ENCODE peak calls at places on chromosomes 3 and 15, in nine cellular contexts. One of them, this sample, is unnamed. For H3K4me1, the result is how much of the 10 kb centered on the place peaks cover.

GRCh38 chr3:63333815-63334214 is 55.7 kb downstream of the SYNPR start:
- DNase-seq in A549: peak
- DNase-seq in pancreas: no peak
- DNase-seq in heart left ventricle: no peak
- DNase-seq in tibial nerve: no peak
- DNase-seq in CD8-positive, alpha-beta T cell: no peak
- DNase-seq in tibial artery: no peak
- DNase-seq in mammary epithelial cell: no peak
- DNase-seq in left ventricle myocardium inferior: no peak
- DNase-seq in this sample: no peak

GRCh38 chr15:35481992-35482391 is 64.0 kb downstream of the DPH6 start:
- DNase-seq in A549: peak
- DNase-seq in pancreas: no peak
- DNase-seq in heart left ventricle: no peak
- DNase-seq in tibial nerve: no peak
- DNase-seq in CD8-positive, alpha-beta T cell: peak
- DNase-seq in tibial artery: no peak
- DNase-seq in mammary epithelial cell: peak
- DNase-seq in left ventricle myocardium inferior: no peak
- DNase-seq in this sample: no peak

GRCh38 chr15:100889359-100890058 is 9.9 kb downstream of the ALDH1A3 start:
- DNase-seq in A549: no peak
- DNase-seq in pancreas: no peak
- DNase-seq in heart left ventricle: peak
- DNase-seq in tibial nerve: peak
- DNase-seq in CD8-positive, alpha-beta T cell: no peak
- DNase-seq in tibial artery: peak
- DNase-seq in mammary epithelial cell: peak
- DNase-seq in left ventricle myocardium inferior: peak
- DNase-seq in this sample: no peak

GRCh38 chr3:29318251-29318650 is 37.4 kb downstream of the RBMS3 start:
- DNase-seq in A549: no peak
- DNase-seq in pancreas: no peak
- DNase-seq in heart left ventricle: no peak
- DNase-seq in tibial nerve: no peak
- DNase-seq in CD8-positive, alpha-beta T cell: no peak
- DNase-seq in tibial artery: no peak
- DNase-seq in mammary epithelial cell: no peak
- DNase-seq in left ventricle myocardium inferior: no peak
- DNase-seq in this sample: no peak

GRCh38 chr3:111412656-111413055 is 129.3 kb upstream of the CD96 start:
- DNase-seq in A549: no peak
- DNase-seq in pancreas: no peak
- DNase-seq in heart left ventricle: no peak
- DNase-seq in tibial nerve: no peak
- DNase-seq in CD8-positive, alpha-beta T cell: no peak
- DNase-seq in tibial artery: no peak
- DNase-seq in mammary epithelial cell: no peak
- DNase-seq in left ventricle myocardium inferior: no peak
- DNase-seq in this sample: no peak

GRCh38 chr3:94249491-94250079 is 186.7 kb downstream of the NSUN3 start:
- DNase-seq in A549: peak
- DNase-seq in pancreas: peak
- DNase-seq in heart left ventricle: peak
- DNase-seq in tibial nerve: peak
- DNase-seq in CD8-positive, alpha-beta T cell: peak
- DNase-seq in tibial artery: peak
- DNase-seq in mammary epithelial cell: peak
- DNase-seq in left ventricle myocardium inferior: peak
- DNase-seq in this sample: peak

GRCh38 chr15:101097111-101097510 is 154.7 kb downstream of the CHSY1 start:
- DNase-seq in A549: no peak
- DNase-seq in pancreas: no peak
- DNase-seq in heart left ventricle: no peak
- DNase-seq in tibial nerve: no peak
- DNase-seq in CD8-positive, alpha-beta T cell: no peak
- DNase-seq in tibial artery: no peak
- DNase-seq in mammary epithelial cell: no peak
- DNase-seq in left ventricle myocardium inferior: no peak
- DNase-seq in this sample: no peak

GRCh38 chr3:172323894-172324590 is 124.2 kb downstream of the GHSR start:
- DNase-seq in A549: peak
- DNase-seq in pancreas: no peak
- DNase-seq in heart left ventricle: no peak
- DNase-seq in tibial nerve: no peak
- DNase-seq in CD8-positive, alpha-beta T cell: no peak
- DNase-seq in tibial artery: peak
- DNase-seq in mammary epithelial cell: peak
- DNase-seq in left ventricle myocardium inferior: peak
- DNase-seq in this sample: no peak

GRCh38 chr3:38992117-38992779 is 59.5 kb downstream of the SCN11A start:
- DNase-seq in A549: peak
- DNase-seq in pancreas: no peak
- DNase-seq in heart left ventricle: no peak
- DNase-seq in tibial nerve: no peak
- DNase-seq in CD8-positive, alpha-beta T cell: no peak
- DNase-seq in tibial artery: no peak
- DNase-seq in mammary epithelial cell: peak
- DNase-seq in left ventricle myocardium inferior: no peak
- DNase-seq in this sample: no peak

GRCh38 chr3:63687569-63688233 is 35.2 kb downstream of the SNTN start:
- DNase-seq in A549: no peak
- DNase-seq in pancreas: no peak
- DNase-seq in heart left ventricle: no peak
- DNase-seq in tibial nerve: no peak
- DNase-seq in CD8-positive, alpha-beta T cell: no peak
- DNase-seq in tibial artery: no peak
- DNase-seq in mammary epithelial cell: no peak
- DNase-seq in left ventricle myocardium inferior: no peak
- DNase-seq in this sample: no peak

GRCh38 chr3:64995857-64996564 is 308.2 kb upstream of the ADAMTS9 start:
- DNase-seq in A549: no peak
- DNase-seq in pancreas: no peak
- DNase-seq in heart left ventricle: no peak
- DNase-seq in tibial nerve: no peak
- DNase-seq in CD8-positive, alpha-beta T cell: no peak
- DNase-seq in tibial artery: no peak
- DNase-seq in mammary epithelial cell: no peak
- DNase-seq in left ventricle myocardium inferior: no peak
- DNase-seq in this sample: no peak

GRCh38 chr15:66996099-66996498 is 69.3 kb upstream of the SMAD3 start:
- DNase-seq in A549: no peak
- DNase-seq in pancreas: no peak
- DNase-seq in heart left ventricle: no peak
- DNase-seq in tibial nerve: no peak
- DNase-seq in CD8-positive, alpha-beta T cell: no peak
- DNase-seq in tibial artery: no peak
- DNase-seq in mammary epithelial cell: no peak
- DNase-seq in left ventricle myocardium inferior: no peak
- DNase-seq in this sample: no peak

GRCh38 chr3:195580733-195581443 is 2.9 kb downstream of the APOD start:
- DNase-seq in A549: no peak
- DNase-seq in pancreas: no peak
- DNase-seq in heart left ventricle: no peak
- DNase-seq in tibial nerve: no peak
- DNase-seq in CD8-positive, alpha-beta T cell: no peak
- DNase-seq in tibial artery: no peak
- DNase-seq in mammary epithelial cell: peak
- DNase-seq in left ventricle myocardium inferior: no peak
- DNase-seq in this sample: no peak

GRCh38 chr15:34436956-34437442 is 609 bp downstream of the GOLGA8A start:
- DNase-seq in A549: no peak
- DNase-seq in pancreas: peak
- DNase-seq in heart left ventricle: peak
- DNase-seq in tibial nerve: no peak
- DNase-seq in CD8-positive, alpha-beta T cell: peak
- DNase-seq in tibial artery: no peak
- DNase-seq in mammary epithelial cell: peak
- DNase-seq in left ventricle myocardium inferior: peak
- DNase-seq in this sample: peak

GRCh38 chr3:112010631-112011030 is 11.9 kb downstream of the TAGLN3 start:
- DNase-seq in A549: no peak
- DNase-seq in pancreas: no peak
- DNase-seq in heart left ventricle: no peak
- DNase-seq in tibial nerve: no peak
- DNase-seq in CD8-positive, alpha-beta T cell: no peak
- DNase-seq in tibial artery: no peak
- DNase-seq in mammary epithelial cell: no peak
- DNase-seq in left ventricle myocardium inferior: no peak
- DNase-seq in this sample: no peak

GRCh38 chr3:55309336-55309735 is 177.8 kb downstream of the WNT5A start:
- DNase-seq in A549: no peak
- DNase-seq in pancreas: no peak
- DNase-seq in heart left ventricle: no peak
- DNase-seq in tibial nerve: no peak
- DNase-seq in CD8-positive, alpha-beta T cell: no peak
- DNase-seq in tibial artery: no peak
- DNase-seq in mammary epithelial cell: no peak
- DNase-seq in left ventricle myocardium inferior: no peak
- DNase-seq in this sample: no peak

GRCh38 chr3:42515976-42516375 is 13.5 kb downstream of the VIPR1 start:
- DNase-seq in A549: no peak
- DNase-seq in pancreas: no peak
- DNase-seq in heart left ventricle: no peak
- DNase-seq in tibial nerve: no peak
- DNase-seq in CD8-positive, alpha-beta T cell: no peak
- DNase-seq in tibial artery: no peak
- DNase-seq in mammary epithelial cell: no peak
- DNase-seq in left ventricle myocardium inferior: no peak
- DNase-seq in this sample: no peak

GRCh38 chr3:30644615-30645014 is 38.2 kb downstream of the TGFBR2 start:
- DNase-seq in A549: no peak
- DNase-seq in pancreas: no peak
- DNase-seq in heart left ventricle: peak
- DNase-seq in tibial nerve: peak
- DNase-seq in CD8-positive, alpha-beta T cell: peak
- DNase-seq in tibial artery: peak
- DNase-seq in mammary epithelial cell: no peak
- DNase-seq in left ventricle myocardium inferior: peak
- DNase-seq in this sample: no peak

GRCh38 chr3:16789344-16790100 is 95.2 kb upstream of the PLCL2 start:
- DNase-seq in A549: no peak
- DNase-seq in pancreas: no peak
- DNase-seq in heart left ventricle: no peak
- DNase-seq in tibial nerve: no peak
- DNase-seq in CD8-positive, alpha-beta T cell: peak
- DNase-seq in tibial artery: no peak
- DNase-seq in mammary epithelial cell: no peak
- DNase-seq in left ventricle myocardium inferior: no peak
- DNase-seq in this sample: no peak

DNA sequence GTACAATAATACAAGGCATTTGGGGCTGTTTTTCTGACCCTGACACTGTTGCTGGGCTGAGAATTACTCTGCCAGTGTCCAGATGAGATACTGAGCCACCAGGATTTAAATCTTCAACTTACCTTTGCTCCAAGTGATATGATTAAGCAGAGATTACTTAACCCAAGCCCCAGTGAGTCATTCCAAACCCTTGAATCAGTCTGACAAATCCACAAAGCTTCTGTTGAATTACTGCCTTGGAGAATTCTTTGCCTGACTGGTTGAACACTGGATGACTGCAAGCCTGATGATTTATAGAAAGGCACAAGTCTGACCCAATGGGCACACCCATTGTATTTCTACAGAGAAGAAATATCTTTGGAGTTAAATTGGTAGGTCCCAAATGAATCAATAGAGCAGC is 88.2 kb upstream of the TSC22D2 start:
- DNase-seq in A549: peak
- DNase-seq in pancreas: no peak
- DNase-seq in heart left ventricle: no peak
- DNase-seq in tibial nerve: no peak
- DNase-seq in CD8-positive, alpha-beta T cell: no peak
- DNase-seq in tibial artery: no peak
- DNase-seq in mammary epithelial cell: peak
- DNase-seq in left ventricle myocardium inferior: no peak
- DNase-seq in this sample: no peak
- H3K4me1 ChIP-seq in A549: under half
- H3K4me1 ChIP-seq in pancreas: under half
- H3K4me1 ChIP-seq in heart left ventricle: under half
- H3K4me1 ChIP-seq in tibial nerve: under half
- H3K4me1 ChIP-seq in CD8-positive, alpha-beta T cell: under half
- H3K4me1 ChIP-seq in tibial artery: under half
- H3K4me1 ChIP-seq in mammary epithelial cell: under half
- H3K4me1 ChIP-seq in left ventricle myocardium inferior: under half
- H3K4me1 ChIP-seq in this sample: under half

GRCh38 chr3:137737208-137737607 is 26.9 kb upstream of the SOX14 start:
- DNase-seq in A549: no peak
- DNase-seq in pancreas: no peak
- DNase-seq in heart left ventricle: no peak
- DNase-seq in tibial nerve: no peak
- DNase-seq in CD8-positive, alpha-beta T cell: no peak
- DNase-seq in tibial artery: no peak
- DNase-seq in mammary epithelial cell: no peak
- DNase-seq in left ventricle myocardium inferior: no peak
- DNase-seq in this sample: no peak

DNA sequence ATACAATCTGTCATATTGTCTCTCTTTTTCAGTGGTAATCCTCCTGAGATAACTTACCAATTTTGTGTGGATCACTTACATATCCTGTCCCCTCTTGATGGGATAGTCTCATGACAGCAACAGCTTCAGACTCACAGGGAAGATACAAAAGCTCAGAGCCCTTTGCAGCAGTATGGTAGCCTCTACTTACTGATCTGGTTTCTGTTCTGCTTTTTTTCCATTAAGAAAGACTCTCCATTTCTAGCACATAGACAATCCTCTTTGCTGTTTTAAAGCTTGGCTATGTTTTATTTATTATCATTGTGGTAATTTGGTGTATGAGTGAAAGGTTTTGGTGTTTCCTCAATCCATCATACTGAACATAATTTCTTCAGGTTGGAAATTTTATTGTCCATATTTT is 25.4 kb upstream of the SOX14 start:
- DNase-seq in A549: no peak
- DNase-seq in pancreas: no peak
- DNase-seq in heart left ventricle: no peak
- DNase-seq in tibial nerve: no peak
- DNase-seq in CD8-positive, alpha-beta T cell: no peak
- DNase-seq in tibial artery: no peak
- DNase-seq in mammary epithelial cell: no peak
- DNase-seq in left ventricle myocardium inferior: no peak
- DNase-seq in this sample: no peak
- TF ChIP-seq CTCF in A549: no peak
- TF ChIP-seq CTCF in pancreas: no peak
- TF ChIP-seq CTCF in heart left ventricle: no peak
- TF ChIP-seq CTCF in tibial nerve: no peak
- TF ChIP-seq CTCF in CD8-positive, alpha-beta T cell: no peak
- TF ChIP-seq CTCF in tibial artery: no peak
- TF ChIP-seq CTCF in mammary epithelial cell: no peak
- TF ChIP-seq CTCF in left ventricle myocardium inferior: no peak
- TF ChIP-seq CTCF in this sample: no peak

GRCh38 chr15:73994912-73995622 is 551 bp downstream of the PML start:
- DNase-seq in A549: no peak
- DNase-seq in pancreas: no peak
- DNase-seq in heart left ventricle: no peak
- DNase-seq in tibial nerve: no peak
- DNase-seq in CD8-positive, alpha-beta T cell: peak
- DNase-seq in tibial artery: no peak
- DNase-seq in mammary epithelial cell: peak
- DNase-seq in left ventricle myocardium inferior: no peak
- DNase-seq in this sample: peak
- H3K4me1 ChIP-seq in A549: under half
- H3K4me1 ChIP-seq in pancreas: under half
- H3K4me1 ChIP-seq in heart left ventricle: under half
- H3K4me1 ChIP-seq in tibial nerve: under half
- H3K4me1 ChIP-seq in CD8-positive, alpha-beta T cell: half or more
- H3K4me1 ChIP-seq in tibial artery: half or more
- H3K4me1 ChIP-seq in mammary epithelial cell: under half
- H3K4me1 ChIP-seq in left ventricle myocardium inferior: half or more
- H3K4me1 ChIP-seq in this sample: half or more

GRCh38 chr3:183327343-183327742 is 74.3 kb downstream of the B3GNT5 start:
- DNase-seq in A549: no peak
- DNase-seq in pancreas: no peak
- DNase-seq in heart left ventricle: no peak
- DNase-seq in tibial nerve: no peak
- DNase-seq in CD8-positive, alpha-beta T cell: no peak
- DNase-seq in tibial artery: no peak
- DNase-seq in mammary epithelial cell: no peak
- DNase-seq in left ventricle myocardium inferior: no peak
- DNase-seq in this sample: no peak
- TF ChIP-seq CTCF in A549: no peak
- TF ChIP-seq CTCF in pancreas: no peak
- TF ChIP-seq CTCF in heart left ventricle: no peak
- TF ChIP-seq CTCF in tibial nerve: no peak
- TF ChIP-seq CTCF in CD8-positive, alpha-beta T cell: no peak
- TF ChIP-seq CTCF in tibial artery: no peak
- TF ChIP-seq CTCF in mammary epithelial cell: no peak
- TF ChIP-seq CTCF in left ventricle myocardium inferior: peak
- TF ChIP-seq CTCF in this sample: no peak

This sample was measured in left lung.